ENCODE peak calls at places on chromosomes 2 and 18, in seven cellular contexts. G, F, D, M, R, E and X are unnamed samples.

GRCh38 chr18:27185025-27185763 is at the start of gene CHST9:
- DNase-seq in M (no peak), R (no peak), E (peak), F (peak), G (no peak), D (peak), X (no peak)

GRCh38 chr2:54559593-54560145 is 103.5 kb downstream of the SPTBN1 start:
- DNase-seq in G (peak), D (peak), F (no peak), M (peak), E (peak), R (peak), X (peak)

GRCh38 chr2:193076995-193077394 is 882.3 kb upstream of the TMEFF2 start:
- DNase-seq in E (peak), F (no peak), M (no peak), G (no peak), R (no peak), D (no peak), X (no peak)

GRCh38 chr2:192410319-192410718 is 215.6 kb upstream of the TMEFF2 start:
- DNase-seq in M (no peak), R (no peak), G (no peak), E (no peak), D (no peak), F (no peak), X (no peak)

GRCh38 chr2:191013876-191014652 is at the start of gene STAT1:
- DNase-seq in F (peak), D (peak), G (peak), E (peak), M (peak), R (peak), X (peak)

GRCh38 chr2:196725882-196726281 is 73.6 kb downstream of the GTF3C3 start:
- DNase-seq in F (no peak), R (no peak), D (peak), E (no peak), G (no peak), M (no peak), X (no peak)

GRCh38 chr2:118994778-118995177 is 52.8 kb downstream of the MARCO start:
- DNase-seq in G (no peak), R (no peak), D (no peak), M (no peak), F (no peak), E (no peak), X (no peak)

GRCh38 chr2:166784296-166784946 is 103.9 kb upstream of the XIRP2 start:
- DNase-seq in G (peak), E (no peak), R (no peak), F (no peak), M (no peak), D (no peak), X (no peak)

GRCh38 chr18:58829263-58829662 is 35.4 kb upstream of the ZNF532 start:
- DNase-seq in G (no peak), F (no peak), M (no peak), R (no peak), E (no peak), D (no peak), X (no peak)

GRCh38 chr2:188576657-188577056 is 285.0 kb downstream of the GULP1 start:
- DNase-seq in D (no peak), R (peak), M (no peak), E (no peak), G (no peak), F (no peak), X (no peak)

GRCh38 chr2:205032093-205032551 is 486.8 kb downstream of the PARD3B start:
- DNase-seq in M (no peak), G (no peak), E (no peak), F (no peak), R (no peak), D (no peak), X (no peak)

GRCh38 chr2:56040189-56040588 is 116.6 kb upstream of the EFEMP1 start:
- DNase-seq in G (no peak), D (no peak), F (no peak), E (no peak), R (no peak), M (no peak), X (no peak)

GRCh38 chr2:71530246-71530986 is 77.1 kb downstream of the DYSF start:
- DNase-seq in G (peak), D (peak), R (peak), F (peak), E (peak), M (peak), X (peak)

GRCh38 chr2:46970334-46971288 is 55.0 kb upstream of the MCFD2 start:
- DNase-seq in G (peak), D (no peak), E (peak), R (peak), M (peak), F (no peak), X (no peak)

GRCh38 chr2:132489150-132489549 is 72.5 kb downstream of the GPR39 start:
- DNase-seq in E (peak), M (peak), R (peak), F (peak), G (no peak), D (peak), X (peak)

GRCh38 chr2:240277073-240277806 is 136.8 kb upstream of the OTOS start:
- DNase-seq in E (peak), F (no peak), M (peak), R (peak), D (no peak), G (no peak), X (no peak)

GRCh38 chr2:7671312-7671711 is 754.1 kb downstream of the RNF144A start:
- DNase-seq in E (no peak), D (no peak), G (no peak), R (peak), M (no peak), F (no peak), X (no peak)

GRCh38 chr2:36277146-36277808 is 78.3 kb upstream of the CRIM1 start:
- DNase-seq in G (no peak), R (peak), D (no peak), E (peak), M (peak), F (no peak), X (peak)

GRCh38 chr2:224472137-224472536 is 70.2 kb upstream of the FAM124B start:
- DNase-seq in G (no peak), R (no peak), F (no peak), E (no peak), D (no peak), M (no peak), X (no peak)
- H3K4me2 ChIP-seq in G (no peak), R (no peak), F (no peak), E (no peak), D (no peak), M (no peak), X (no peak)

GRCh38 chr2:218582085-218582484 is 13.4 kb downstream of the CNOT9 start:
- DNase-seq in M (peak), E (peak), G (no peak), R (peak), F (no peak), D (no peak), X (no peak)

GRCh38 chr2:218577482-218578220 is 9.0 kb downstream of the CNOT9 start:
- DNase-seq in R (no peak), F (no peak), G (no peak), M (no peak), E (no peak), D (no peak), X (no peak)

GRCh38 chr2:218578272-218578877 is 9.7 kb downstream of the CNOT9 start:
- DNase-seq in E (no peak), D (no peak), G (no peak), F (no peak), R (no peak), M (no peak), X (no peak)

DNA sequence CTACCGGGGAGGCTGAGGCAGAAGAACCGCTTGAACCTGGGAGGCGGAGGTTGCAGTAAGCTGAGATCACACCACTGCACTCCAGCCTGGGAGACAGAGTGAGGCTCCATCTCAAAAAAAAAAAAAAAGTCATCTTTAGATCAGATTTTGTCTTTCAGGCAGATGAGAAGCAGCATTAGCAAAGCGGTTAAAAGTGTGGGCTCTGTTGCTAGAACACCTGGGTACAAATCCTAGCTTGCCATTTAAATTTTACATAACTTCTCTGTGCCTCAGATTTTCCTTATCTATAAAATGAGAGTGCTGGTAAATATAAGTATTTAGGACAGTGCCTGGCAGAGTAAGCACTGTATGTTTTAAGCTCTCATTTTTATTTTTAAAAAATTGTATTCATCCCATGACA is 8.2 kb downstream of the CNOT9 start:
- DNase-seq in M (no peak), E (no peak), R (no peak), D (no peak), G (no peak), F (no peak), X (no peak)
- H3K4me2 ChIP-seq in M (no peak), E (no peak), R (no peak), D (no peak), G (no peak), F (no peak), X (no peak)

DNA sequence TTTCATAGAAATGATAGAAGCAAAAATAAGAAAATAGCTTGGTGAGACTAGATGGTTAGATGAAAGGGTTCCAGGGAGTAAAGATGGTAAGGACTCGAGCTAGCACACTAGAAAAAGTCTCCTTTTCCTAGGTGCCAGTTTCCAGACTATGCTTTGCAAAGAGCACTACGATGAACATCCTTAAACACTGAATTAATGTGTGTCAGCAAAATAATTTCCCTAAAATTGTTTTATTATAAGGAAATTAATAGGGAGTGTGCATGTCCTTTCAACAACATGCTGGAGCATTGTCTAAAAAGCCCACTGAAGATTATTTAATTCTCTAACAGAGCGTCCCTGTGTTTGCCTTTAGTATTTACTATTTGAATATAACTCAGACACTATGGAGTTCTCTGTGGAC is 107.4 kb upstream of the NDUFV2 start:
- DNase-seq in M (no peak), E (no peak), D (no peak), F (no peak), G (no peak), R (no peak), X (no peak)
- H3K4me2 ChIP-seq in M (no peak), E (no peak), D (no peak), F (no peak), G (no peak), R (no peak), X (no peak)

DNA sequence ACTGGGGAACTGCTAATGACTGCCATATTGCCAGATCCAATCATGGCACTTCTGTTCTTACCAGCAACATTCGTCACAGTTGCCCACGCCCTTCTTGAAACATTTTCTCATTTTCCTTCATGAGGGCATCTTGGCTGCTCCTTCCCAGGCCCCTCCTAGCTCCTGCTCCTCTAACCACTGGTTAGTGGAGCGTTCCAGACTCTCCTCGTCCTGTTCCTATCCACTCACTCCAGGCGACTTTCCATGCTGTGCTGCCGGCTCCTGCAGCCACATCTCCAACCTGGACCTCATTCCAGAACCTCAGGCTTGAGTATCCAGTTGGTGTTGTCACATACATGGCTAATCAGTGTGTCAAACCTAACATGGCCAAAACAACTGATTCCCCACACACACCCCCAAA is 1.3 kb upstream of the ADI1 start:
- DNase-seq in E (no peak), G (no peak), D (no peak), M (no peak), F (no peak), R (no peak), X (no peak)
- H3K4me2 ChIP-seq in E (peak), G (peak), D (peak), M (no peak), F (no peak), R (peak), X (peak)

GRCh38 chr18:63302647-63303405 is 16.7 kb downstream of the BCL2 start:
- DNase-seq in E (no peak), G (no peak), M (no peak), R (no peak), D (no peak), F (no peak), X (no peak)
- H3K4me2 ChIP-seq in E (no peak), G (no peak), M (no peak), R (no peak), D (no peak), F (no peak), X (no peak)

GRCh38 chr2:231764124-231764523 is 17.0 kb downstream of the PDE6D start:
- DNase-seq in E (no peak), F (no peak), G (no peak), R (no peak), D (no peak), M (no peak), X (no peak)
- H3K4me2 ChIP-seq in E (no peak), F (no peak), G (no peak), R (no peak), D (no peak), M (no peak), X (no peak)

GRCh38 chr2:130352229-130352628 is 3.6 kb upstream of the PTPN18 start:
- DNase-seq in F (peak), M (no peak), R (no peak), G (no peak), E (no peak), D (peak), X (no peak)
- H3K4me2 ChIP-seq in F (peak), M (no peak), R (no peak), G (no peak), E (no peak), D (peak), X (no peak)